ENCODE peak calls at places on chromosomes 16 and 17, in eight cellular contexts. C is SK-N-SH, A is IMR-90, J is WTC11, X is A549, G is K562, T is HepG2, O is GM12878. H is an unnamed sample.

GRCh38 chr16:3098459-3099394 is at the start of gene ZSCAN10:
- DNase-seq in C (no peak), A (no peak), J (peak), X (no peak), G (no peak), T (no peak), O (no peak), H (peak)

GRCh38 chr16:88383401-88384221 is 852 bp downstream of the ZNF469 start:
- DNase-seq in C (peak), A (peak), J (peak), X (peak), G (no peak), T (no peak), O (no peak), H (no peak)

GRCh38 chr17:64707077-64707591 is 45.0 kb upstream of the SMURF2 start:
- DNase-seq in C (peak), A (peak), J (peak), X (peak), G (no peak), T (peak), O (no peak), H (peak)

GRCh38 chr16:70687172-70687531 is 1.3 kb upstream of the MTSS2 start:
- DNase-seq in C (no peak), A (no peak), J (no peak), X (no peak), G (peak), T (no peak), O (no peak), H (no peak)

GRCh38 chr16:61050547-61050946 is 985.7 kb downstream of the CDH8 start:
- DNase-seq in C (no peak), A (no peak), J (peak), X (no peak), G (no peak), T (no peak), O (no peak), H (no peak)

GRCh38 chr17:48254896-48255295 is 147.3 kb downstream of the SNX11 start:
- DNase-seq in C (no peak), A (no peak), J (no peak), X (peak), G (peak), T (no peak), O (no peak), H (no peak)

GRCh38 chr17:1939979-1940809 is 84.9 kb downstream of the RTN4RL1 start:
- DNase-seq in C (peak), A (no peak), J (no peak), X (no peak), G (no peak), T (no peak), O (no peak), H (no peak)

GRCh38 chr17:62704381-62704971 is 77.0 kb downstream of the MRC2 start:
- DNase-seq in C (no peak), A (peak), J (peak), X (peak), G (no peak), T (no peak), O (no peak), H (no peak)

GRCh38 chr17:68199837-68200688 is 47.8 kb upstream of the AMZ2 start:
- DNase-seq in C (peak), A (no peak), J (no peak), X (no peak), G (no peak), T (no peak), O (no peak), H (no peak)

GRCh38 chr17:31339906-31340661 is 18.7 kb upstream of the EVI2A start:
- DNase-seq in C (no peak), A (peak), J (no peak), X (no peak), G (peak), T (no peak), O (no peak), H (no peak)

GRCh38 chr16:4682084-4682581 is 11.2 kb upstream of the NUDT16L1 start:
- DNase-seq in C (no peak), A (no peak), J (no peak), X (no peak), G (no peak), T (no peak), O (no peak), H (no peak)

GRCh38 chr16:67196881-67197280 is 2.0 kb upstream of the ELMO3 start:
- DNase-seq in C (no peak), A (no peak), J (no peak), X (no peak), G (no peak), T (no peak), O (no peak), H (no peak)

GRCh38 chr17:27873746-27874145 is 19.4 kb downstream of the LYRM9 start:
- DNase-seq in C (no peak), A (no peak), J (no peak), X (no peak), G (no peak), T (no peak), O (no peak), H (no peak)

GRCh38 chr16:1895949-1896675 is 22.1 kb downstream of the HS3ST6 start:
- DNase-seq in C (no peak), A (no peak), J (no peak), X (no peak), G (no peak), T (no peak), O (no peak), H (no peak)

GRCh38 chr16:86975445-86975844 is 341.7 kb downstream of the C16orf95 start:
- DNase-seq in C (peak), A (peak), J (peak), X (peak), G (peak), T (no peak), O (no peak), H (peak)

GRCh38 chr17:68598074-68598473 is 3.1 kb downstream of the FAM20A start:
- DNase-seq in C (no peak), A (no peak), J (no peak), X (no peak), G (no peak), T (no peak), O (no peak), H (no peak)

GRCh38 chr17:77881545-77881944 is 77.0 kb upstream of the TNRC6C start:
- DNase-seq in C (peak), A (peak), J (no peak), X (no peak), G (peak), T (no peak), O (peak), H (no peak)

GRCh38 chr17:18850679-18851078 is 7.3 kb upstream of the PRPSAP2 start:
- DNase-seq in C (no peak), A (no peak), J (no peak), X (no peak), G (no peak), T (no peak), O (no peak), H (no peak)
- TF ChIP-seq USF2 in C (no peak), A (no peak), J (no peak), X (no peak), G (no peak), T (no peak), O (no peak), H (no peak)

DNA sequence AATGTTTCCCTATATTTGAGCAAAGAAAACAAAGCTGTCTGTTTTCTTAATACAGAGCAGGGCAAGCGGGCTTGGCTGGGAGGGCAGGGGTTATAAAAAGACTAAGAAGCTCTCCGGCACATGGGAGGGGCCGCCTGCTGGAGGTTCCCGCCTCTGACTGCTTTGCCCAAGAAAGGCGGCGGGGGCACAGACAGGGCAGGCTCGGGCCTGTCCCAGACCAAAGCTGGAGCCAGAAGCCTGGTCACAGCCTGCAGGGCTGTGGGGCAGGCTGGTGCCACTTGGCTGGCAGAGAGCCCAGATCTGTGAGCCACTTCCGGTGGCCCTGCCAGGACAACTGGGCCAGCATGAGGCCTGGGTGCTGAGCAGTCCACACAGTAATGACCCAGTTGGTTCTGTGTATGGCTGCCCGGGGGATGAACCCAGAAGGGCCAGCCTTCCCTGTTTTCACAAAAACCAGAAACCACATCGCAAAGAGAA is 89.4 kb downstream of the LITAF start:
- DNase-seq in C (peak), A (peak), J (peak), X (peak), G (no peak), T (peak), O (peak), H (no peak)
- TF ChIP-seq USF2 in C (no peak), A (no peak), J (no peak), X (no peak), G (no peak), T (no peak), O (no peak), H (no peak)

DNA sequence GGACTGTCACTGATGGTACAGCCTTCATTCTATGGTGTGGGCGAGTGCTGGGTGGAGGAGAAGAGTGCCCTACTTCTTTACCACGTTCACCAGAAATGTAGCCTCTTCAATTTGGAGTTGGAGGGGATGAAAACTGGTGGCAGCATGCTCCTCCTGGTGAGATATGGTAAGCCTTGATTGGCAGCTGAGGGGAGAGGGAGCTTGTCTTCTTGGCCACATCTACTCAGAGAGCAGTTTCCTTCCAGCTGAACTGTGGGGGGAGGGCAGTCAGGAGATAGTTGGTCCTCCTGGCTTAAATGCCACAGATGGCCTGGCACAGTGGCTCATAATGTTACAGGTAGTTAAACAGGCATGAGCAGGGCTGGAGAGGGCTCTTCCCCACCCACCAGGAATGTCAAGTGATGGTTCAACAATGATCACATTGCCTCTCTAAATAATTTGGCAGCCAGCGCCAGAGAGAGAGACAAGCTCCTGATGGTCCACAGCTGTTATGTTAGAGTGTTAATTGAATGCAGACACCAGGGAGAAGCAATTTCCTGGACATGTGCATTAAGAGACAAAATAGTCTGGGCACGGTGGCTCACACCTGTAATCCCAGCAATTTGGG is 9.0 kb upstream of the MAPK3 start:
- DNase-seq in C (no peak), A (no peak), J (no peak), X (no peak), G (no peak), T (no peak), O (no peak), H (no peak)
- TF ChIP-seq USF2 in C (no peak), A (no peak), J (no peak), X (no peak), G (no peak), T (no peak), O (no peak), H (no peak)

DNA sequence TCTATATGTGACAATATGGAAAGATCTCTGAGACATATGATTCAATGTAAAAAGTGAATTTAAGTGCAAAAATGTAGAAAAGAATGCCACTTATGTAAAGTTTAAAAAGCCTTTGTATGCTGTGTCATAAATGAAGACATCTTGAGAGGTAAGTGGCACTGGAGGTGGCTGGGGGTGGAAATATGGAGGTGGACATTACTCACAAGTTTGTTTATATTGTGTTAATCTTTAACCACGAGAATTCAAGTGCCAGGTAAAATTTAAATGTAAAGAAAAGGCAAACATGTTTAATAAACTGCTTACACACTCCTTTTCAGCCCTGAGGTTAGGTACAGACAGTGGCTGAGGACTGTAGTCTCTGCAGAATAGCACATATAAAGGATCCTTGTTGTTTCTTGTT is 235.1 kb downstream of the ABCC12 start:
- DNase-seq in C (no peak), A (no peak), J (no peak), X (peak), G (no peak), T (no peak), O (no peak), H (no peak)
- TF ChIP-seq USF2 in C (no peak), A (no peak), J (no peak), X (no peak), G (no peak), T (no peak), O (no peak), H (no peak)

H was measured in H1.